ENCODE peak calls at places on chromosome 15, in eight cellular contexts. M, Q, V, U, H, C, R and L are unnamed samples. For H3K4me1, the result is how much of the 10 kb centered on the place peaks cover.

GRCh38 chr15:66356069-66356358 is 471 bp downstream of the TIPIN start:
- DNase-seq in C (no peak), U (no peak), M (no peak), V (no peak), H (no peak), R (no peak), Q (no peak), L (no peak)

GRCh38 chr15:73982251-73982962 is 9.7 kb downstream of the STOML1 start:
- DNase-seq in V (peak), U (no peak), C (peak), Q (peak), R (no peak), M (peak), H (peak), L (peak)

GRCh38 chr15:65038838-65039237 is 6.3 kb upstream of the SLC51B start:
- DNase-seq in R (no peak), U (no peak), Q (no peak), V (no peak), H (no peak), M (no peak), C (no peak), L (no peak)

GRCh38 chr15:42070966-42071350 is 23.4 kb downstream of the PLA2G4D start:
- DNase-seq in V (no peak), R (no peak), M (no peak), U (no peak), C (no peak), Q (no peak), H (no peak), L (no peak)

GRCh38 chr15:64315136-64315661 is 40.8 kb downstream of the CSNK1G1 start:
- DNase-seq in M (no peak), C (no peak), U (no peak), V (no peak), R (no peak), Q (no peak), H (no peak), L (no peak)

GRCh38 chr15:50358805-50359204 is 3.8 kb upstream of the GABPB1 start:
- DNase-seq in C (peak), V (no peak), U (no peak), M (no peak), R (no peak), Q (no peak), H (no peak), L (no peak)

GRCh38 chr15:75666823-75667501 is 19.2 kb downstream of the SNX33 start:
- DNase-seq in V (peak), R (no peak), Q (peak), U (peak), C (peak), M (peak), H (no peak), L (peak)

GRCh38 chr15:70027518-70027917 is 70.2 kb downstream of the TLE3 start:
- DNase-seq in U (no peak), M (no peak), V (no peak), C (no peak), H (no peak), Q (no peak), R (no peak), L (no peak)

GRCh38 chr15:60772395-60773120 is 293.6 kb upstream of the ICE2 start:
- DNase-seq in R (no peak), C (no peak), U (no peak), H (no peak), V (no peak), M (no peak), Q (no peak), L (no peak)

GRCh38 chr15:90420488-90420850 is 32.4 kb downstream of the IQGAP1 start:
- DNase-seq in Q (no peak), H (no peak), C (no peak), U (no peak), M (no peak), V (no peak), R (no peak), L (no peak)
- H3K4me3 ChIP-seq in Q (peak), H (peak), C (peak), U (no peak), M (peak), V (peak), R (no peak), L (peak)

GRCh38 chr15:96887730-96888129 is 557.2 kb downstream of the NR2F2 start:
- DNase-seq in U (no peak), V (no peak), Q (no peak), H (no peak), M (no peak), R (no peak), C (peak), L (no peak)
- TF ChIP-seq CTCF in U (no peak), V (no peak), Q (no peak), H (no peak), M (no peak), R (no peak), C (no peak), L (no peak)

GRCh38 chr15:84888639-84889038 is 4.2 kb downstream of the SLC28A1 start:
- DNase-seq in U (no peak), Q (no peak), H (no peak), V (no peak), C (no peak), M (no peak), R (no peak), L (peak)

GRCh38 chr15:84886211-84886983 is 1.9 kb downstream of the SLC28A1 start:
- DNase-seq in H (no peak), M (no peak), Q (no peak), R (no peak), U (peak), C (no peak), V (peak), L (peak)

GRCh38 chr15:84887928-84888327 is 3.5 kb downstream of the SLC28A1 start:
- DNase-seq in R (no peak), Q (no peak), H (no peak), C (no peak), U (no peak), V (no peak), M (no peak), L (peak)

GRCh38 chr15:84889313-84889990 is 5.0 kb downstream of the SLC28A1 start:
- DNase-seq in C (no peak), H (no peak), U (no peak), R (no peak), Q (no peak), V (no peak), M (no peak), L (no peak)

GRCh38 chr15:84886984-84887299 is 2.5 kb downstream of the SLC28A1 start:
- DNase-seq in H (no peak), R (no peak), Q (no peak), M (no peak), C (no peak), V (no peak), U (no peak), L (no peak)
- H3K4me1 ChIP-seq in H (under half), R (under half), Q (under half), M (under half), C (under half), V (under half), U (under half), L (under half)

DNA sequence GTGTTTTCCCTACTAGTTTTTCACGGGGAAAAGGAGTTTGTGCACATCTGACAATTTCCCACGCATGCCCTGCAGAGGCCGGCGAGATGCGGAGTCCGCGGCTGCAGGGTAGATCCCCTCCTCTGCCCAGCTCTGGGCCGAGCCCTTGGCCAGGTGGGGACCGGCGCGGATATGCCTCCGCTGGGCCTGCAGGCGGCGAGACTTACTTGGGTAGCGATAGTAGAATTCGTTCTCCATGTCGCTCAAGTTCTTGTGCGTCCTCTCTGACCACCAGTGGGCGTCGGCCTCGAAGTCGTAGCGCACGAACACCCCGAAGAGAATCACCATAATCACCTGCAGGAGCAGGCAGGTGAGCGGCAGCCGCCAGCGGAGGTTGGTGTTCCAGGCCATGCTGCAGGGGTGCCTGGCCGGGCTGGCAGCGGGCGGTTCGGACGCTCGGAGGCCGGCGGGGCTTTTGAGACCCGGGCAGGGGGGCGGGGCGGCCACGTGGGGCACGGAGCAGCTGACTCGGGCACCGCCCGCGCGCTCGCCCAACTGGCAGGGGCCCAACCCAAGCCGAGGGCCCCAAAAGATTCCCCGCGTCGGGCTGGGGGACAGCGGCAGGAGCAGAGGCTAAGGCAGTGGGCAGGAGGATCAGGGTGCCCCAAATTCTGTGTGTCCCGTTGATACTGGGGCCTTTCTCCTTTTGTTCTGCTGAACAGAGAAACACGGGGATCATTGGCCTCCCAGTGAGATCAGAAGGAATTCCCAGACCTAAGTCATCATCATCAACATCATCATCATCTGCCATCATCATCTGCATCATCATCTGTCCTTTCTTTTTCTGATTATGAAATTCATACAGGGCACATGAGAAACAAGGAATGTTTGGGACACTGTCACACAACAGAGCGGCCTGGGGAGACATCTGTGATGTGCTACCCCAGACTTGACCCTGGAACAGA is at the start of gene RHCG:
- DNase-seq in H (no peak), M (no peak), U (no peak), C (peak), R (peak), V (no peak), Q (no peak), L (peak)
- H3K4me3 ChIP-seq in H (peak), M (peak), U (peak), C (peak), R (peak), V (peak), Q (peak), L (peak)

DNA sequence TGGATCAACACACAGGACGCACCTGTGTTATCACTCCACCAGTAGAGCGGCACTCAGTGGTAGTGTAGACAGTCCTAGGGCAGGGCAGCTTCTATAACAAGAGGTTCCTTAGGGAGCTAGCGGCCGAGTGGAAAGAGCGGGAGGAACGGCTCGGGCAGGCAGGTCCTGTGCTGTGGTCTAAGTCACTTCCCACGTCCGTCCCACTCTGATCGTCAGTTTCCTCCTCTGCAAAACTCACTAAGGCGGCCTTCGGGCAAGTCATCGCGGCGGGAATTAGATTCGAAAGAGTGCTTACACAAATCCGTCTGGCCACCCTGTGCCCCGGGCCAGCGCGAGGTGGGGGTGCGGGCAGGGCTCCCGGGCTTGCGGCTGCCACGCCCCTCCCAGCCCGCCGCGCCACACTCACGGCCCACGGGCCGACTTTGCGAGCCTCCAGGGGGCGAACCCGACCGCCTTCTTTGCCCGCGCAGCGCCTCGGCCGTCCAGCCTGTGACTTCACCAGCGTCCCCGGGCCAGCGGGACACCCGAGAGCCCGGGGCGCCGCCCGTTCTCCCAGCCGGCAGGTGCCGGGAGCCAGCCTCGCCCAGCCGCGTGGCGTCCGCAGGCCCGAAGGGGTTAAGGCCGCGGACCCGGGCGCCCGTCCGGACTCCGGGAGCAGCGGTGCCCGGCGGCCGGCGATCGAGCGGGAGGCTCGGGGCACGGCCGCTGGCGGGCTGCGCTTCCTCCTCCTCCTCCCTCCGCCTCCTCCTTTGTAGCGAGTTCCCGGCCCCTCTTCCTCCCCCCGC is 426 bp upstream of the CORO2B start:
- DNase-seq in U (peak), Q (peak), R (peak), V (peak), C (peak), H (no peak), M (peak), L (peak)
- TF ChIP-seq CTCF in U (peak), Q (peak), R (peak), V (peak), C (peak), H (peak), M (peak), L (peak)